ENCODE peak calls at places on chromosomes 6 and 20, in ten cellular contexts. One of them, this sample, is unnamed. For H3K4me1, the result is how much of the 10 kb centered on the place peaks cover.

GRCh38 chr6:38212579-38212978 is 393.1 kb downstream of the ZFAND3 start:
- DNase-seq in HepG2: no peak
- DNase-seq in right atrium auricular region: no peak
- DNase-seq in aorta: no peak
- DNase-seq in tibial nerve: no peak
- DNase-seq in ovary: peak
- DNase-seq in naive thymus-derived CD4-positive, alpha-beta T cell: no peak
- DNase-seq in mesenchymal stem cell: no peak
- DNase-seq in neural progenitor cell: peak
- DNase-seq in GM12878: no peak
- DNase-seq in this sample: no peak

GRCh38 chr6:164693934-164694333 is 615.5 kb downstream of the C6orf118 start:
- DNase-seq in HepG2: no peak
- DNase-seq in right atrium auricular region: no peak
- DNase-seq in aorta: no peak
- DNase-seq in tibial nerve: no peak
- DNase-seq in ovary: no peak
- DNase-seq in naive thymus-derived CD4-positive, alpha-beta T cell: no peak
- DNase-seq in mesenchymal stem cell: no peak
- DNase-seq in neural progenitor cell: peak
- DNase-seq in GM12878: no peak
- DNase-seq in this sample: no peak

GRCh38 chr6:47787620-47788497 is 6.0 kb downstream of the OPN5 start:
- DNase-seq in HepG2: peak
- DNase-seq in right atrium auricular region: no peak
- DNase-seq in aorta: peak
- DNase-seq in tibial nerve: no peak
- DNase-seq in ovary: peak
- DNase-seq in naive thymus-derived CD4-positive, alpha-beta T cell: peak
- DNase-seq in mesenchymal stem cell: peak
- DNase-seq in neural progenitor cell: peak
- DNase-seq in GM12878: no peak
- DNase-seq in this sample: peak

GRCh38 chr6:135419162-135419561 is 78.4 kb downstream of the AHI1 start:
- DNase-seq in HepG2: no peak
- DNase-seq in right atrium auricular region: no peak
- DNase-seq in aorta: no peak
- DNase-seq in tibial nerve: no peak
- DNase-seq in ovary: no peak
- DNase-seq in naive thymus-derived CD4-positive, alpha-beta T cell: no peak
- DNase-seq in mesenchymal stem cell: no peak
- DNase-seq in neural progenitor cell: no peak
- DNase-seq in GM12878: no peak
- DNase-seq in this sample: no peak

GRCh38 chr20:64114356-64114971 is 7.1 kb upstream of the NPBWR2 start:
- DNase-seq in HepG2: no peak
- DNase-seq in right atrium auricular region: peak
- DNase-seq in aorta: peak
- DNase-seq in tibial nerve: no peak
- DNase-seq in ovary: no peak
- DNase-seq in naive thymus-derived CD4-positive, alpha-beta T cell: no peak
- DNase-seq in mesenchymal stem cell: no peak
- DNase-seq in neural progenitor cell: no peak
- DNase-seq in GM12878: no peak
- DNase-seq in this sample: no peak

GRCh38 chr6:134938896-134939295 is 11.0 kb downstream of the ALDH8A1 start:
- DNase-seq in HepG2: no peak
- DNase-seq in right atrium auricular region: no peak
- DNase-seq in aorta: no peak
- DNase-seq in tibial nerve: no peak
- DNase-seq in ovary: no peak
- DNase-seq in naive thymus-derived CD4-positive, alpha-beta T cell: no peak
- DNase-seq in mesenchymal stem cell: peak
- DNase-seq in neural progenitor cell: no peak
- DNase-seq in GM12878: peak
- DNase-seq in this sample: no peak

GRCh38 chr6:37052027-37052628 is 46.7 kb downstream of the FGD2 start:
- DNase-seq in HepG2: peak
- DNase-seq in right atrium auricular region: no peak
- DNase-seq in aorta: no peak
- DNase-seq in tibial nerve: no peak
- DNase-seq in ovary: no peak
- DNase-seq in naive thymus-derived CD4-positive, alpha-beta T cell: no peak
- DNase-seq in mesenchymal stem cell: no peak
- DNase-seq in neural progenitor cell: peak
- DNase-seq in GM12878: no peak
- DNase-seq in this sample: no peak

GRCh38 chr20:31606928-31607639 is 2.0 kb downstream of the ID1 start:
- DNase-seq in HepG2: peak
- DNase-seq in right atrium auricular region: no peak
- DNase-seq in aorta: no peak
- DNase-seq in tibial nerve: no peak
- DNase-seq in ovary: no peak
- DNase-seq in naive thymus-derived CD4-positive, alpha-beta T cell: no peak
- DNase-seq in mesenchymal stem cell: peak
- DNase-seq in neural progenitor cell: peak
- DNase-seq in GM12878: no peak
- DNase-seq in this sample: no peak

DNA sequence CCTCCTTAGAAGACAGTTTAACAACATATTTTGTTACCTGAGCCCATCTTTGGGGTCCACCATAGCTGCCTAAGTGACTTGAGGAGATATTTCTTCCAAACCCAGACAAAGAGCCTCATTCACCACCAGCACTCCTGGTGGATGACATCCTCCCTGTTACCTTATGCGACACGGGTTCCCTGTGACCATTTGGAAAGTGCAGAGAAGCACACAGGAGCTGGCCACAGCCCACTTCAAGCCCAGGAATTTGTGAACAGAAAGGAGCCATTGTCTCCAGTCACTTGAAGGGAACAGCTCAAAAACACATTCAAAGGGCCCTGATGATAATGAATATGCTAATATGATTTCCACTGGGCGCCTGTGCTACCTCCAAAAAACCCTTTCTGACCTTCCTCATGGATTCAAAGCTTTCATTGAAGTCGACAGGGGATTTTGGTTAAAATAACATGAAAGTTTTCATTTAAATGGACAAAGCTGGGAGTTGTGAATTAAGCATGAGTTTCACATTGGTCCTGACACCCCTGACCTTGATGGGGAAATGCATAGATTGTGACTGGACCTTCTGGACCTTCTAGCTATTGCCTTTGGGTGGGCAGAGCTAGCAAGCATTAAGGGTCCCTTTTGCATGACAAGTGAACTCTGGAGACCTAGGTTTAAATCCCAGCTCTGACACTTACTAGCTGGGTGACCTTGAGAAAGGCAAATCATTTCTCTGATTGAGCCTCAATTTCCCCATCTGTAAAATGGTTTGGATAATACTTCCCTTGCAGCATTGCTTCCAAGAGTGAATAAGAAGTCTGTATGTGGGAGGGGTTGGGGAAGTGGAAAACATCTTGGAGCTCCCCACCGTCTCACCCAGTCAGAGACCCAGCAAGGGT is 83.3 kb upstream of the SIRPA start:
- DNase-seq in HepG2: peak
- DNase-seq in right atrium auricular region: peak
- DNase-seq in aorta: no peak
- DNase-seq in tibial nerve: no peak
- DNase-seq in ovary: no peak
- DNase-seq in naive thymus-derived CD4-positive, alpha-beta T cell: no peak
- DNase-seq in mesenchymal stem cell: peak
- DNase-seq in neural progenitor cell: peak
- DNase-seq in GM12878: no peak
- DNase-seq in this sample: no peak
- H3K4me1 ChIP-seq in HepG2: half or more
- H3K4me1 ChIP-seq in right atrium auricular region: under half
- H3K4me1 ChIP-seq in aorta: under half
- H3K4me1 ChIP-seq in tibial nerve: half or more
- H3K4me1 ChIP-seq in ovary: under half
- H3K4me1 ChIP-seq in naive thymus-derived CD4-positive, alpha-beta T cell: under half
- H3K4me1 ChIP-seq in mesenchymal stem cell: under half
- H3K4me1 ChIP-seq in neural progenitor cell: under half
- H3K4me1 ChIP-seq in GM12878: under half
- H3K4me1 ChIP-seq in this sample: under half

DNA sequence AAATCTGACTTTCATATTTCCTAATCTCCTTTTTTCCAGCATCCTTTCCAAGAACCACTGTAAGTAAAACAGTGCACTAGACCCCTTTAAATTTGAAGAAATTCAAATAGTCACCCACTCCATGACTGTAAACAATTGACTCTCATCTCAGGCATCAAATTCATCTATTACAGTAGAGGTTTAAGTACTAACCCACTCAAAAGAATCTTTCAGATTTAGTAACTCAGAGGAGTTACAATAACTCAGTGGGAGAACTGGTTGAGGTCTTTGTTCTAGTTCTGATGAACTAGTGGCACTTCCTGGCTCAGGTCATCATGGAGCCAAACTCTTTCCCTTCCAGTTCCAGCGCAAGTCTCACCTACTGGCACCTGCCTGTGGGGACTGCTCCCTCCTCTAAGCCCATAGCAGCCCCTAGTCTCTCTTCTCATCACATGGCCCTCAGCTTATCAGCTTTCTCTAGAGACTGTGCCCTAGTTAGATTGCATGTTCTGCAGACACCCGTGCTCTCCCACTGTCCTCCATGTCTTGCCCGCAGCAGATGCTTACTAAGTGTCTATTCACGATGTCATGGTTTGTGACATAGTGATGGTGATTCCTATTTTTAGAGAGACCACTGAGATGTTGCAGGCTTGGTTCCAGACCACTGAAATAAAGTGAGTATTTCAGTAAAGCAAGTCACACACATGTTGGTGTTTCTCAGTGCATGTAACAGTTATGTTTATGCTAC is 196.2 kb downstream of the TBC1D7 start:
- DNase-seq in HepG2: no peak
- DNase-seq in right atrium auricular region: no peak
- DNase-seq in aorta: no peak
- DNase-seq in tibial nerve: no peak
- DNase-seq in ovary: no peak
- DNase-seq in naive thymus-derived CD4-positive, alpha-beta T cell: no peak
- DNase-seq in mesenchymal stem cell: no peak
- DNase-seq in neural progenitor cell: no peak
- DNase-seq in GM12878: no peak
- DNase-seq in this sample: no peak
- H3K4me1 ChIP-seq in HepG2: under half
- H3K4me1 ChIP-seq in right atrium auricular region: under half
- H3K4me1 ChIP-seq in aorta: under half
- H3K4me1 ChIP-seq in tibial nerve: under half
- H3K4me1 ChIP-seq in ovary: under half
- H3K4me1 ChIP-seq in naive thymus-derived CD4-positive, alpha-beta T cell: under half
- H3K4me1 ChIP-seq in mesenchymal stem cell: under half
- H3K4me1 ChIP-seq in neural progenitor cell: under half
- H3K4me1 ChIP-seq in GM12878: under half
- H3K4me1 ChIP-seq in this sample: under half

GRCh38 chr20:3094848-3095629 is 10.5 kb upstream of the AVP start:
- DNase-seq in HepG2: no peak
- DNase-seq in right atrium auricular region: no peak
- DNase-seq in aorta: no peak
- DNase-seq in tibial nerve: no peak
- DNase-seq in ovary: no peak
- DNase-seq in naive thymus-derived CD4-positive, alpha-beta T cell: no peak
- DNase-seq in mesenchymal stem cell: no peak
- DNase-seq in neural progenitor cell: no peak
- DNase-seq in GM12878: no peak
- DNase-seq in this sample: no peak

GRCh38 chr20:3088031-3088430 is 3.5 kb upstream of the AVP start:
- DNase-seq in HepG2: no peak
- DNase-seq in right atrium auricular region: no peak
- DNase-seq in aorta: no peak
- DNase-seq in tibial nerve: no peak
- DNase-seq in ovary: no peak
- DNase-seq in naive thymus-derived CD4-positive, alpha-beta T cell: no peak
- DNase-seq in mesenchymal stem cell: no peak
- DNase-seq in neural progenitor cell: no peak
- DNase-seq in GM12878: no peak
- DNase-seq in this sample: no peak

GRCh38 chr20:3092611-3093379 is 8.3 kb upstream of the AVP start:
- DNase-seq in HepG2: no peak
- DNase-seq in right atrium auricular region: no peak
- DNase-seq in aorta: no peak
- DNase-seq in tibial nerve: no peak
- DNase-seq in ovary: no peak
- DNase-seq in naive thymus-derived CD4-positive, alpha-beta T cell: peak
- DNase-seq in mesenchymal stem cell: no peak
- DNase-seq in neural progenitor cell: peak
- DNase-seq in GM12878: no peak
- DNase-seq in this sample: no peak

GRCh38 chr20:3090565-3090964 is 6.0 kb upstream of the AVP start:
- DNase-seq in HepG2: no peak
- DNase-seq in right atrium auricular region: no peak
- DNase-seq in aorta: no peak
- DNase-seq in tibial nerve: no peak
- DNase-seq in ovary: no peak
- DNase-seq in naive thymus-derived CD4-positive, alpha-beta T cell: no peak
- DNase-seq in mesenchymal stem cell: no peak
- DNase-seq in neural progenitor cell: no peak
- DNase-seq in GM12878: no peak
- DNase-seq in this sample: no peak

DNA sequence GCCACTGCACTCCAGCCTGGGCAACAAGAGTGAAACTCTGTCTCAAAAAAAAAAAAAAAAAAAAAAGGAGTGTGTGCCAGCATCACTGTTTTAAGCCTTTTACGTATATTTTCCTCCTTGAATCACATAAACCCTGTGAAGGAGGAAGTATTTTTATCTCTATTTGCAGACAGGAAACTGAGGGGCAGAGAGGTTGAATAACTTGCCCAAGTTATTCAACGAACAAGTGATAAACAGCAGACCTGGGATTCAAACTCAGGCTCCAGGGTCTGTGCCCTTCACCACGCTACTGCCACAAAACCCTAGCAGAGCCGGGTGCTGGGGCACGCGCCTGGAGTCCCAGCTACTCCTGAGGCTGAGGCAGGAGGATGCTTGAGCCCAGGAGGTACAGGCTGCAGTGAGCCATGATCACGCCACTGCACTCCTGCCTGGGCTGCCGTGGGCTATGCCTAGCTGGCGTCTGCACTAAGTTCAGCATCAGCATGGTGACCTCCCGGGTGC is 9.4 kb upstream of the AVP start:
- DNase-seq in HepG2: no peak
- DNase-seq in right atrium auricular region: no peak
- DNase-seq in aorta: no peak
- DNase-seq in tibial nerve: no peak
- DNase-seq in ovary: no peak
- DNase-seq in naive thymus-derived CD4-positive, alpha-beta T cell: peak
- DNase-seq in mesenchymal stem cell: no peak
- DNase-seq in neural progenitor cell: no peak
- DNase-seq in GM12878: no peak
- DNase-seq in this sample: no peak
- H3K4me1 ChIP-seq in HepG2: under half
- H3K4me1 ChIP-seq in right atrium auricular region: under half
- H3K4me1 ChIP-seq in aorta: under half
- H3K4me1 ChIP-seq in tibial nerve: under half
- H3K4me1 ChIP-seq in ovary: under half
- H3K4me1 ChIP-seq in naive thymus-derived CD4-positive, alpha-beta T cell: under half
- H3K4me1 ChIP-seq in mesenchymal stem cell: under half
- H3K4me1 ChIP-seq in neural progenitor cell: under half
- H3K4me1 ChIP-seq in GM12878: under half
- H3K4me1 ChIP-seq in this sample: under half

GRCh38 chr20:48788486-48789072 is 39.2 kb downstream of the PREX1 start:
- DNase-seq in HepG2: no peak
- DNase-seq in right atrium auricular region: no peak
- DNase-seq in aorta: no peak
- DNase-seq in tibial nerve: no peak
- DNase-seq in ovary: no peak
- DNase-seq in naive thymus-derived CD4-positive, alpha-beta T cell: no peak
- DNase-seq in mesenchymal stem cell: no peak
- DNase-seq in neural progenitor cell: no peak
- DNase-seq in GM12878: peak
- DNase-seq in this sample: no peak

GRCh38 chr20:48791014-48791413 is 36.8 kb downstream of the PREX1 start:
- DNase-seq in HepG2: no peak
- DNase-seq in right atrium auricular region: no peak
- DNase-seq in aorta: no peak
- DNase-seq in tibial nerve: no peak
- DNase-seq in ovary: no peak
- DNase-seq in naive thymus-derived CD4-positive, alpha-beta T cell: no peak
- DNase-seq in mesenchymal stem cell: no peak
- DNase-seq in neural progenitor cell: no peak
- DNase-seq in GM12878: no peak
- DNase-seq in this sample: no peak

GRCh38 chr20:48787861-48788375 is 39.9 kb downstream of the PREX1 start:
- DNase-seq in HepG2: peak
- DNase-seq in right atrium auricular region: no peak
- DNase-seq in aorta: peak
- DNase-seq in tibial nerve: no peak
- DNase-seq in ovary: no peak
- DNase-seq in naive thymus-derived CD4-positive, alpha-beta T cell: no peak
- DNase-seq in mesenchymal stem cell: peak
- DNase-seq in neural progenitor cell: no peak
- DNase-seq in GM12878: no peak
- DNase-seq in this sample: no peak

GRCh38 chr20:48789781-48790544 is 37.8 kb downstream of the PREX1 start:
- DNase-seq in HepG2: no peak
- DNase-seq in right atrium auricular region: no peak
- DNase-seq in aorta: no peak
- DNase-seq in tibial nerve: no peak
- DNase-seq in ovary: no peak
- DNase-seq in naive thymus-derived CD4-positive, alpha-beta T cell: no peak
- DNase-seq in mesenchymal stem cell: no peak
- DNase-seq in neural progenitor cell: no peak
- DNase-seq in GM12878: no peak
- DNase-seq in this sample: no peak

DNA sequence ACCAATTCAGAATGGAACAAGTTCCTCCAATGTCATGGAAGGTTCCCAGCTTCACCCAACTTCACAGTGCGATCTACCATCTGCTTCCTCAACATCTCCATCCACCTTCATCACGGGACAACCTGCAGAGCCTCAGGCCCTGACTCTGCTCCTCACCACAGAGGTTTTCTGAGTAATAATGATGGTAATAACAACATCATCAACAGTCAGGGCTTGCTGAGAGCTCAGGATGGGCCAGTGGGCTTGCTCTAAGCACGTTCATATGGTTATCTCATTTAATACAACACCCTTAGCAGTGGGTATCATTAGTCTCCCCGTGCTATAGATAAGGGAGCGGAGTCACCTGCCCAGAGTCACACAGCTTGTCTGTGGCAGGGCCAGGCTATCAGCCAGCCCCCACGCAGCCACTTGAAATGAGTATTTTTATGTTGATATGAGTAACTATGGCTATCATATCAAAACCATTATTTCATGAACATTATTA is 38.6 kb downstream of the PREX1 start:
- DNase-seq in HepG2: no peak
- DNase-seq in right atrium auricular region: no peak
- DNase-seq in aorta: no peak
- DNase-seq in tibial nerve: no peak
- DNase-seq in ovary: no peak
- DNase-seq in naive thymus-derived CD4-positive, alpha-beta T cell: no peak
- DNase-seq in mesenchymal stem cell: no peak
- DNase-seq in neural progenitor cell: no peak
- DNase-seq in GM12878: no peak
- DNase-seq in this sample: no peak
- H3K4me1 ChIP-seq in HepG2: under half
- H3K4me1 ChIP-seq in right atrium auricular region: under half
- H3K4me1 ChIP-seq in aorta: under half
- H3K4me1 ChIP-seq in tibial nerve: half or more
- H3K4me1 ChIP-seq in ovary: under half
- H3K4me1 ChIP-seq in naive thymus-derived CD4-positive, alpha-beta T cell: half or more
- H3K4me1 ChIP-seq in mesenchymal stem cell: under half
- H3K4me1 ChIP-seq in neural progenitor cell: under half
- H3K4me1 ChIP-seq in GM12878: half or more
- H3K4me1 ChIP-seq in this sample: under half

This sample was measured in Panc1.